ENCODE peak calls at places on chromosomes 2 and 18, in eight cellular contexts. K is astrocyte, H is uterus, Q is H1, C is upper lobe of right lung, O is left ventricle myocardium inferior, X is HCT116, A is A549. J is an unnamed sample.

GRCh38 chr18:13286456-13287125 is 68.0 kb downstream of the LDLRAD4 start:
- DNase-seq in K (no peak), H (no peak), Q (no peak), C (peak; percentile 44), O (no peak), X (no peak), A (no peak), J (no peak)

GRCh38 chr2:129078548-129078947 is 759.9 kb upstream of the HS6ST1 start:
- DNase-seq in K (no peak), H (no peak), Q (no peak), C (no peak), O (no peak), X (no peak), A (no peak), J (no peak)

GRCh38 chr2:152718909-152719645 is 657 bp downstream of the ARL6IP6 start:
- DNase-seq in K (peak; percentile 14), H (no peak), Q (peak; percentile 17), C (no peak), O (no peak), X (peak; percentile 59), A (peak; percentile 78), J (no peak)

GRCh38 chr2:182550234-182550633 is 123.4 kb upstream of the PDE1A start:
- DNase-seq in K (no peak), H (no peak), Q (no peak), C (no peak), O (no peak), X (no peak), A (no peak), J (no peak)

GRCh38 chr2:189109921-189110397 is 69.6 kb downstream of the COL5A2 start:
- DNase-seq in K (peak; percentile 95), H (no peak), Q (no peak), C (no peak), O (no peak), X (peak; percentile 21), A (no peak), J (no peak)

GRCh38 chr2:111244864-111245263 is 124.2 kb downstream of the BCL2L11 start:
- DNase-seq in K (no peak), H (no peak), Q (no peak), C (no peak), O (no peak), X (no peak), A (no peak), J (no peak)

GRCh38 chr2:137220438-137220998 is 455.2 kb downstream of the THSD7B start:
- DNase-seq in K (peak; percentile 66), H (no peak), Q (no peak), C (no peak), O (no peak), X (no peak), A (no peak), J (no peak)

GRCh38 chr18:13628211-13628610 is 98.1 kb downstream of the FAM210A start:
- DNase-seq in K (no peak), H (no peak), Q (no peak), C (no peak), O (no peak), X (no peak), A (no peak), J (no peak)

GRCh38 chr18:10006261-10006903 is 92.6 kb downstream of the VAPA start:
- DNase-seq in K (peak; percentile 12), H (no peak), Q (no peak), C (no peak), O (no peak), X (no peak), A (peak; percentile 3), J (no peak)

GRCh38 chr2:219540784-219541504 is 2.7 kb downstream of the CHPF start:
- DNase-seq in K (no peak), H (no peak), Q (no peak), C (no peak), O (no peak), X (no peak), A (no peak), J (no peak)
- H3K4me1 ChIP-seq in K (peaks cover 33% of the 10 kb centered on the region), H (peaks cover 5% of the 10 kb centered on the region), Q (peaks cover 28% of the 10 kb centered on the region), C (peaks cover 24% of the 10 kb centered on the region), O (peaks cover 56% of the 10 kb centered on the region), X (peaks cover 75% of the 10 kb centered on the region), A (peaks cover 12% of the 10 kb centered on the region), J (peaks cover 49% of the 10 kb centered on the region)

GRCh38 chr18:62781893-62782292 is 66.6 kb downstream of the PHLPP1 start:
- DNase-seq in K (peak; percentile 92), H (peak; percentile 68), Q (no peak), C (no peak), O (no peak), X (no peak), A (peak; percentile 62), J (no peak)
- H3K27ac ChIP-seq in K (peak overlapping the region; percentile 61), H (peak overlapping the region; percentile 82), Q (no peak overlapping the region), C (no peak overlapping the region), O (no peak overlapping the region), X (no peak overlapping the region), A (peak overlapping the region; percentile 68), J (no peak overlapping the region)

GRCh38 chr2:209473930-209474419 is 50.1 kb downstream of the MAP2 start:
- DNase-seq in K (peak; percentile 98), H (no peak), Q (no peak), C (no peak), O (no peak), X (peak; percentile 68), A (peak; percentile 77), J (no peak)

GRCh38 chr2:209470466-209470865 is 46.6 kb downstream of the MAP2 start:
- DNase-seq in K (no peak), H (no peak), Q (no peak), C (no peak), O (no peak), X (no peak), A (no peak), J (no peak)

GRCh38 chr2:209471037-209471436 is 47.2 kb downstream of the MAP2 start:
- DNase-seq in K (peak; percentile 62), H (no peak), Q (no peak), C (no peak), O (no peak), X (no peak), A (no peak), J (no peak)

GRCh38 chr2:209472871-209473270 is 49.0 kb downstream of the MAP2 start:
- DNase-seq in K (peak; percentile 32), H (no peak), Q (no peak), C (no peak), O (no peak), X (no peak), A (peak; percentile 48), J (no peak)

GRCh38 chr2:209472386-209472832 is 48.6 kb downstream of the MAP2 start:
- DNase-seq in K (peak; percentile 64), H (no peak), Q (no peak), C (no peak), O (no peak), X (no peak), A (peak; percentile 40), J (no peak)
- H3K4me1 ChIP-seq in K (peaks cover 26% of the 10 kb centered on the region), H (no peaks in the 10 kb centered on the region), Q (no peaks in the 10 kb centered on the region), C (peaks cover 17% of the 10 kb centered on the region), O (peaks cover 26% of the 10 kb centered on the region), X (peaks cover 30% of the 10 kb centered on the region), A (peaks cover 38% of the 10 kb centered on the region), J (peaks cover 14% of the 10 kb centered on the region)

DNA sequence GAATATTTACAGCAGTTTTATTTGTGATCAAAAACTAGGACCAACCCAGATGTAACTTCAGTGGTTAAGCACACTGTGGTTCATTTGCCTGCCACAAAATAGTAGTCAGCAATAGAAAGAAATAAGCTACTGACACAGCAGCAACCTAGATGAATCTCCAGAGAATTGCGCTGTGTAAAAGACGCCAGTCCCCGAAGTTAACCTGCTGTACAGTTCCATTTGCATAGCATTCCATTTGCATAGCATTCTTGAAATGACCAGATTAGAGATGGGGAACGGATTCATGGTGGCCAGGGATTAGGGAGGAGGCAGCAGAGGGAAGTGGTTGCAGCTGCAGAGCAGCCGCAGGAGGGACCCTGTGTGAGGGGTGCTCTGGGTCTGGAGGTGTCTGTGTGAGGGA is 39.3 kb upstream of the NFATC1 start:
- DNase-seq in K (no peak), H (no peak), Q (no peak), C (no peak), O (no peak), X (no peak), A (no peak), J (no peak)
- H3K27ac ChIP-seq in K (no peak overlapping the region), H (no peak overlapping the region), Q (no peak overlapping the region), C (no peak overlapping the region), O (no peak overlapping the region), X (no peak overlapping the region), A (no peak overlapping the region), J (no peak overlapping the region)

GRCh38 chr18:75203456-75204261 is 5.3 kb downstream of the PTGR3 start:
- DNase-seq in K (peak; percentile 14), H (no peak), Q (no peak), C (no peak), O (no peak), X (no peak), A (no peak), J (no peak)

GRCh38 chr18:75205760-75206109 is 3.2 kb downstream of the PTGR3 start:
- DNase-seq in K (no peak), H (no peak), Q (no peak), C (no peak), O (no peak), X (no peak), A (no peak), J (no peak)

GRCh38 chr18:75202976-75203375 is 6.0 kb downstream of the PTGR3 start:
- DNase-seq in K (no peak), H (no peak), Q (no peak), C (no peak), O (no peak), X (no peak), A (no peak), J (no peak)

GRCh38 chr18:75204978-75205759 is 3.8 kb downstream of the PTGR3 start:
- DNase-seq in K (no peak), H (no peak), Q (no peak), C (no peak), O (no peak), X (no peak), A (no peak), J (no peak)

DNA sequence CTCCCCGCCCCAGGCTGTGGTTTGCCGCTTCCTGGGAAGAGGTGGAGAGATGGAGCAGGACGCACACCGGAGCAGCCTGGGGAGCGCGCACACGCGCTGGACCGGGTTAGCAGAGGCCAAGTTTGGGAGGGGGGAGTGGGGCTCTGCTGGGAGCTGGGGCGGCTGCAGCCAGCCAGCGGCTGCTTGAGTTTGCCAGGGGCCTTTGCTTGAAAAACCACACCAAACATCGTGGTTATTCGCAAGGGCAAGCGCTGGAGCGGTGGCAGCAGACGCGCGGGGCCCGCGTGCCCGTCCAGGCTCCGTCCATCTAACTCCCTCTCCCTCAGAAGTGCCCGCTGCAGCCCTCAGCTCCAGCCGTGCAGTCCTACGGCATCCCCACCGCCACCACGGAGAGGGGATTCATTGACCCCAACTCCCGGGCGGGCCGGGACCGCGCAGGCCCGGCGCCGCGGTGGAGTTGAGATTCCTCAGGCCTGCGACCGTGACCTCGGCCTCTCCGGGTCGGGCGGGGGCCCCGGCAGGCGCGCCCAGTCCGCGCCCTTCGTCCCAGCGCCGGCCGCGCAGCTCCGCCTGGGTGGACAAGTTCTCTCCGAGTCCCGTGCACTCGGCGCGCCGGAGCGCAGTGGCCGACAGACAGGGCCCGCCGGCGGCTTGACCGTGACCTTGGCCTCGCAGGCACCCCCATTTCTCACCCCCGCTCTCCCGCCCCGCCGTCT is 4.5 kb downstream of the PTGR3 start:
- DNase-seq in K (peak; percentile 20), H (no peak), Q (no peak), C (peak; percentile 75), O (peak; percentile 50), X (no peak), A (no peak), J (no peak)
- H3K4me1 ChIP-seq in K (peaks cover 31% of the 10 kb centered on the region), H (peaks cover 22% of the 10 kb centered on the region), Q (peaks cover 31% of the 10 kb centered on the region), C (peaks cover 34% of the 10 kb centered on the region), O (peaks cover 81% of the 10 kb centered on the region), X (peaks cover 10% of the 10 kb centered on the region), A (peaks cover 13% of the 10 kb centered on the region), J (peaks cover 58% of the 10 kb centered on the region)